ENCODE peak calls at places on chromosomes 4 and X, in ten cellular contexts. H, X, Y, P, W, K, E, M, N and F are unnamed samples. For H3K36me3, the result is how much of the 10 kb centered on the place peaks cover.

GRCh38 chr4:102453827-102454226 is 47.3 kb upstream of the NFKB1 start:
- DNase-seq in H (no peak), X (no peak), Y (no peak), P (no peak), W (no peak), K (no peak), E (no peak), M (no peak), N (no peak), F (no peak)

GRCh38 chr4:103052145-103052544 is 24.4 kb downstream of the SLC9B2 start:
- DNase-seq in H (no peak), X (no peak), Y (no peak), P (no peak), W (no peak), K (no peak), E (no peak), M (no peak), N (no peak), F (no peak)

GRCh38 chr4:183722738-183723560 is 63.9 kb downstream of the TRAPPC11 start:
- DNase-seq in H (peak), X (peak), Y (peak), P (peak), W (peak), K (peak), E (no peak), M (peak), N (peak), F (peak)

GRCh38 chr4:93317046-93317445 is 511.5 kb upstream of the ATOH1 start:
- DNase-seq in H (no peak), X (no peak), Y (no peak), P (no peak), W (no peak), K (no peak), E (no peak), M (no peak), N (no peak), F (no peak)

GRCh38 chr4:97998203-97998602 is 145.1 kb downstream of the STPG2 start:
- DNase-seq in H (no peak), X (no peak), Y (no peak), P (no peak), W (no peak), K (no peak), E (no peak), M (no peak), N (peak), F (no peak)

GRCh38 chr4:113838421-113838820 is 76.9 kb upstream of the CAMK2D start:
- DNase-seq in H (no peak), X (no peak), Y (no peak), P (no peak), W (no peak), K (no peak), E (no peak), M (no peak), N (no peak), F (no peak)

GRCh38 chr4:72896515-72896914 is 173.0 kb downstream of the COX18 start:
- DNase-seq in H (no peak), X (no peak), Y (peak), P (no peak), W (no peak), K (no peak), E (no peak), M (no peak), N (peak), F (no peak)

GRCh38 chrX:146854281-146854680 is 39.7 kb upstream of the CXorf51A start:
- DNase-seq in H (no peak), X (no peak), Y (no peak), P (no peak), W (no peak), K (no peak), E (no peak), M (no peak), N (no peak), F (no peak)

GRCh38 chr4:158873795-158874359 is 105.1 kb downstream of the FNIP2 start:
- DNase-seq in H (no peak), X (no peak), Y (no peak), P (no peak), W (no peak), K (no peak), E (no peak), M (no peak), N (peak), F (no peak)

GRCh38 chr4:985123-985830 is 1.6 kb upstream of the IDUA start:
- DNase-seq in H (peak), X (peak), Y (no peak), P (peak), W (peak), K (no peak), E (no peak), M (peak), N (peak), F (peak)

GRCh38 chr4:182531555-182532162 is 288.5 kb downstream of the TENM3 start:
- DNase-seq in H (no peak), X (no peak), Y (no peak), P (no peak), W (no peak), K (no peak), E (no peak), M (no peak), N (no peak), F (no peak)

GRCh38 chr4:31415629-31416028 is 695.5 kb downstream of the PCDH7 start:
- DNase-seq in H (no peak), X (no peak), Y (no peak), P (no peak), W (no peak), K (no peak), E (no peak), M (no peak), N (no peak), F (no peak)

GRCh38 chr4:122636697-122637096 is 15.8 kb upstream of the IL21 start:
- DNase-seq in H (no peak), X (no peak), Y (no peak), P (no peak), W (no peak), K (no peak), E (no peak), M (no peak), N (no peak), F (no peak)

GRCh38 chrX:130830599-130831346 is 72.2 kb downstream of the ENOX2 start:
- DNase-seq in H (no peak), X (no peak), Y (no peak), P (no peak), W (no peak), K (no peak), E (no peak), M (no peak), N (no peak), F (no peak)

GRCh38 chr4:184384056-184384809 is 90.1 kb downstream of the IRF2 start:
- DNase-seq in H (no peak), X (no peak), Y (no peak), P (peak), W (peak), K (peak), E (peak), M (no peak), N (peak), F (no peak)

GRCh38 chrX:40448793-40449192 is 132.0 kb upstream of the ATP6AP2 start:
- DNase-seq in H (no peak), X (no peak), Y (no peak), P (no peak), W (no peak), K (no peak), E (no peak), M (no peak), N (no peak), F (no peak)

GRCh38 chrX:42615161-42615563 is 162.8 kb downstream of the PPP1R2C start:
- DNase-seq in H (no peak), X (no peak), Y (no peak), P (no peak), W (no peak), K (no peak), E (peak), M (peak), N (peak), F (no peak)

GRCh38 chr4:8159522-8160232 is 1.1 kb upstream of the ABLIM2 start:
- DNase-seq in H (no peak), X (no peak), Y (no peak), P (no peak), W (peak), K (no peak), E (no peak), M (no peak), N (no peak), F (no peak)

GRCh38 chr4:87445964-87446363 is 23.6 kb downstream of the NUDT9 start:
- DNase-seq in H (no peak), X (no peak), Y (no peak), P (no peak), W (peak), K (no peak), E (no peak), M (no peak), N (no peak), F (no peak)
- H3K36me3 ChIP-seq in H (half or more), X (under half), Y (under half), P (under half), W (under half), K (half or more), E (half or more), M (under half), N (under half), F (under half)

DNA sequence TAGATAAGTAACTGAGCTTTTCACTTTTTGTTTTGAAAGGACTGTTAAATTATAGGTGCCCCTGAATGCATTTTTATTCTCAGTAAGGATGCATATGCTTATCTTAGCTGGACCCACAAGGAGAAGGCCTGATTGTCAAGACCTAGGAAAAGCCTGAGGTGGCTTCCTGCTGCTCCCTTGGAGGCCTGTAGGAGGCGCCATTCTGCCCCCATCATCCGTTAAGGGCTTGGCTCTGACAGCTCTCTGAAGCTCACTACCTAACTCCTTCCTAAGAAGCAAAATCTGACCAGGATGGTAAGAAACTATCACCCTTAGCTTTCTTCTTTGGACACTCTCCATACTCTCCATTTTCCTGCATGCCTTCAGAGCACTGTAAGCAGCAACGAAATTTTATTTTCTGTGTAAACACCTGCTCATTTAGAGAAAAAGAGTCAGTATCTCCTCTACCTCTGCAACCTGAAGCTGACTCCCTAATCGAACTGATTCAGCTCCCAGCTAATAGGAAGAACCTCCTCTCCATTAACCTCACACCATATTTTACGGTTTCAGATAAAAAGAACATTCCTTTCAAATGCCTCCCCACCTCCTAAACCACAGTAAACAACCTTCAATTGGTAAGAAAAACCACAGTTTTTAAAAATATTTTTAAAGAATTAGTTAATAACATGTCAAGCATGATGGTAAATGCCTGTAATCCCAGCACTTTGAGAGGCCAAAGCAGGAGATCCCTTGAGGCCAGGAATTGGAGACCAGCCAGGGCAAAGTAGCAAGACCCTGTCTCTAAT is 73.4 kb upstream of the EDNRA start:
- DNase-seq in H (peak), X (no peak), Y (no peak), P (no peak), W (no peak), K (no peak), E (no peak), M (no peak), N (no peak), F (peak)
- TF ChIP-seq CTCF in H (peak), X (no peak), Y (no peak), P (no peak), W (no peak), K (no peak), E (peak), M (no peak), N (peak), F (no peak)

GRCh38 chr4:153448003-153448731 is 18.0 kb upstream of the TMEM131L start:
- DNase-seq in H (no peak), X (no peak), Y (no peak), P (no peak), W (no peak), K (no peak), E (no peak), M (no peak), N (no peak), F (no peak)

GRCh38 chr4:153451931-153452660 is 14.1 kb upstream of the TMEM131L start:
- DNase-seq in H (no peak), X (no peak), Y (no peak), P (no peak), W (peak), K (no peak), E (no peak), M (no peak), N (no peak), F (no peak)

GRCh38 chr4:153452661-153453378 is 13.3 kb upstream of the TMEM131L start:
- DNase-seq in H (no peak), X (no peak), Y (no peak), P (no peak), W (peak), K (no peak), E (no peak), M (no peak), N (no peak), F (no peak)

GRCh38 chr4:153449338-153449737 is 16.8 kb upstream of the TMEM131L start:
- DNase-seq in H (no peak), X (no peak), Y (no peak), P (no peak), W (no peak), K (no peak), E (no peak), M (no peak), N (no peak), F (no peak)

DNA sequence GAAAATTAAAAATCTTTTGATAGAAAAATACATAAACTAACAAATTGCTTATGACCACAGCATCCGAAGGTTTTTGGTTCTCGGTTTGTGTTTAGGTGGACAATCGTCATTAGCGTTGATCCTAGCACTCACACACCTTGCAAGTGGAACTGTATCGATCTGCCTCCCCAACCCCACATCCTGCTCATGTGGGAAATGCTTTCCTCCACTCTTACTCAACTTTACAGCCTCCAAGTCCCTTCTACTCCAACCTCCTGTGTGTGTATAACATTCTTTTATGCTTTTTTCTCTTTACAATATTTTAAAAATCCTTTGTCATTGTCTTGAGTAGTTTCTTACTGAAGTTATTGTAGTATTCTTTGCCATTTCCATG is 15.6 kb upstream of the TMEM131L start:
- DNase-seq in H (no peak), X (no peak), Y (no peak), P (no peak), W (no peak), K (no peak), E (no peak), M (no peak), N (no peak), F (no peak)
- H3K36me3 ChIP-seq in H (under half), X (under half), Y (under half), P (under half), W (under half), K (under half), E (under half), M (under half), N (under half), F (under half)

GRCh38 chr4:26320453-26321325 is at the start of gene RBPJ:
- DNase-seq in H (peak), X (peak), Y (peak), P (peak), W (peak), K (peak), E (peak), M (peak), N (peak), F (peak)

GRCh38 chr4:26320159-26320452 is 708 bp upstream of the RBPJ start:
- DNase-seq in H (no peak), X (no peak), Y (no peak), P (no peak), W (no peak), K (no peak), E (peak), M (no peak), N (no peak), F (no peak)

GRCh38 chr4:26321326-26322276 is 787 bp downstream of the RBPJ start:
- DNase-seq in H (peak), X (peak), Y (peak), P (peak), W (peak), K (peak), E (peak), M (peak), N (peak), F (no peak)

GRCh38 chr4:26317766-26318165 is 3.0 kb upstream of the RBPJ start:
- DNase-seq in H (no peak), X (no peak), Y (no peak), P (no peak), W (no peak), K (no peak), E (no peak), M (no peak), N (no peak), F (no peak)

DNA sequence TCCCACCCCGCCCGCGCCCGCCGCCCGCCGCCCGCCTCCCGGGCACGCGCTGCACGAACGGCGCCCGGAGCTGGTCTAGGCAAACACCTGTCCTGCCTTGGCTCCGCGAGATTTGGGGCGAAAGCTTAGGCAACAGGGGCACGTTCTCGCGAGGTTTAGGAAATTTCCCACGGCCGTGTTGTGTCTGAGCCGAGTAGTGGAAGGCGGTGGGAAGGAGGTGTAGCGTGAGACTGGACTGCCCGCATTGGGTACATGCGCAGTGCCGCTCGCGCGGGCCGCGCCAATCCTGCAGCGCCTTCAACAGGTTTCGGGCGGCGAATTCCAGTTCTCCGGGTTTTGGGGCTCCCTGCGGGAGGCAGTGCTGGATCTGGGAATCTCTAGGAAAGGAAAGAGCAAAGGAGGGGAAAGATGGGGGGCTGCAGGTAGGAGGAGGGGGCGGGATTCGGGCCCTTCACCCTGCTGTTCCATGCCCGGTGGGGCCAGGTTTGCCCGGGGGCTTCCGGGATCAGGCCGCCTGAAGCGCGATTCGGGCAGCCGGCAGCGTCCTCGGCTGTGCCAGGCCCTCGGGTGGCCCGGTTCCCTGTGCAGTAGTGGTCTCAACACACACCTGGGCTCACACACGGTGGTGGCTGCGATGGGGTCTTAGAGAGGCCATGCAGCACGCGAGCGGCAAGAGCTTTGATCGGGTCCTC is 1.2 kb upstream of the RBPJ start:
- DNase-seq in H (peak), X (peak), Y (peak), P (peak), W (peak), K (peak), E (peak), M (peak), N (peak), F (peak)
- TF ChIP-seq CTCF in H (no peak), X (no peak), Y (no peak), P (no peak), W (peak), K (no peak), E (peak), M (no peak), N (no peak), F (peak)

DNA sequence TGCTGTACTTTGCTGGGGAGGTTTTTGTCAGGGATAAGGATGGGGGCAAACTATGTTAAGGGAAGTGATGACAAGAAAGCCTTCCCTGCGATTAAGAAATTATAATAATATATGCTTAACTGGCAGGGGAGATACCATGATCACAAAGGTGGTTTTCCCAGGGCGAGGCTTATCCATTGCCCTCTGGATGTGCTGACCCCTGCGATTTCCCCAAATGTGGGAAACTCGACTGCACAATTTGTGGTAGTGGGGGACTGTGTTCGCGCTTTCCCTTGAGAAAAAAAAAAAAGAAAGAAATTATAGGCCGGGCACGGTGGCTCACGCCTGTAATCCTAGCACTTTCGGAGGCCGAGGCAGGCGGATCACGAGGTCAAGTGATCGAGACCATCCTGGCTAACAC is 24.5 kb downstream of the SLC25A43 start:
- DNase-seq in H (no peak), X (no peak), Y (no peak), P (no peak), W (no peak), K (no peak), E (no peak), M (no peak), N (no peak), F (no peak)
- H3K36me3 ChIP-seq in H (under half), X (under half), Y (under half), P (under half), W (under half), K (under half), E (under half), M (under half), N (under half), F (under half)

DNA sequence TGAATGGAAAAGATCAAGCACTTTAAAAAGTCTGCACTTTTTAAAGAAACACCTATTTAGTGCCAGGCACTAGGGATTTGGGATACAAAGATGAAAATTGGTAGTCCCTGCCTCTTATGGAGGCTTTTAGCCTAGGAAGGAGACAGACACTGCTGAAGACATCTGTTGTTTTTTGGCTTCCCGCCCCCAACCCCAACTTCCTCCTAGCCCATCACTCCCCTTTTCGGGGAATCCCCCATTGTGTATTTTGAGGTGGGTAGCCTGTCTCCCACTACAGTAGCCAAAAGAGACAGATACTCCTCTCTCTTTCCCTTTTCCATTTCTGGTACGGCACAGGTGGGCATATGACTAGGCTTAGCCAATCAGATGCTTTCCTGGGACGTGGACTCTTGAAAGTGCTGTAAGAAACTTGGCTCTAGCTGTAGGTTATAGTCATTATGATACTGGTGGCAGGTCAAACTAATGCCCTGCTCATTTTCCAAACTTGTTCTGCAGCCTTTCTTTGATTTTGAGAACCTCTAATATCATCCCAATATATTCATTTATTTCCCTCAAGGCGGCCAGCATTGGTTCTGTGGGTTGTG is 194.6 kb upstream of the RBPJ start:
- DNase-seq in H (no peak), X (no peak), Y (no peak), P (no peak), W (no peak), K (no peak), E (no peak), M (no peak), N (no peak), F (no peak)
- TF ChIP-seq CTCF in H (no peak), X (no peak), Y (no peak), P (no peak), W (no peak), K (no peak), E (no peak), M (no peak), N (no peak), F (no peak)

GRCh38 chrX:53669258-53669657 is 17.3 kb downstream of the HUWE1 start:
- DNase-seq in H (no peak), X (no peak), Y (no peak), P (no peak), W (no peak), K (no peak), E (no peak), M (no peak), N (no peak), F (no peak)
- H3K36me3 ChIP-seq in H (under half), X (under half), Y (under half), P (under half), W (under half), K (under half), E (half or more), M (under half), N (under half), F (under half)